ENCODE peak calls at places on chromosome 2, in seven cellular contexts. C, A, J, Y, H, V and G are unnamed samples.

GRCh38 chr2:238692562-238692961 is 155.3 kb upstream of the TWIST2 start:
- DNase-seq in C (no peak), V (no peak), A (no peak), J (no peak), Y (no peak), H (no peak), G (no peak)

GRCh38 chr2:85920810-85921545 is 32.2 kb upstream of the ST3GAL5 start:
- DNase-seq in A (no peak), V (no peak), C (peak; percentile 41), Y (no peak), J (no peak), H (no peak), G (no peak)

GRCh38 chr2:105744909-105745853 is at the start of gene NCK2:
- DNase-seq in H (no peak), C (peak; percentile 29), J (peak; percentile 61), A (peak; percentile 60), Y (peak; percentile 50), V (peak; percentile 34), G (peak; percentile 62)

GRCh38 chr2:54038835-54039234 is 68.0 kb upstream of the PSME4 start:
- DNase-seq in J (no peak), H (no peak), V (no peak), A (no peak), C (no peak), Y (no peak), G (no peak)

GRCh38 chr2:237865623-237866041 is 6.2 kb downstream of the RAMP1 start:
- DNase-seq in C (no peak), V (no peak), H (no peak), J (no peak), A (no peak), Y (no peak), G (no peak)

GRCh38 chr2:33240178-33240577 is 236.3 kb upstream of the RASGRP3 start:
- DNase-seq in J (no peak), Y (no peak), V (peak; percentile 72), C (no peak), H (no peak), A (no peak), G (no peak)

GRCh38 chr2:1781291-1782080 is 37.2 kb upstream of the PXDN start:
- DNase-seq in J (no peak), C (no peak), H (no peak), A (no peak), V (no peak), Y (no peak), G (no peak)

GRCh38 chr2:231395188-231396057 is at the start of gene B3GNT7:
- DNase-seq in C (no peak), J (peak; percentile 88), Y (peak; percentile 75), H (no peak), A (peak; percentile 60), V (no peak), G (peak; percentile 47)

GRCh38 chr2:241035818-241036396 is 37.5 kb downstream of the SNED1 start:
- DNase-seq in A (peak; percentile 71), H (no peak), Y (no peak), V (no peak), J (peak; percentile 70), C (no peak), G (no peak)

GRCh38 chr2:163401481-163401880 is 334.3 kb downstream of the FIGN start:
- DNase-seq in J (no peak), C (peak; percentile 15), A (no peak), V (peak; percentile 64), Y (no peak), H (peak; percentile 2), G (no peak)

GRCh38 chr2:29223257-29223656 is 108.0 kb downstream of the CLIP4 start:
- DNase-seq in Y (no peak), H (no peak), A (no peak), V (no peak), J (no peak), C (no peak), G (no peak)

GRCh38 chr2:234861841-234862735 is 89.7 kb upstream of the SH3BP4 start:
- DNase-seq in V (no peak), H (no peak), A (no peak), J (no peak), Y (no peak), C (peak; percentile 9), G (no peak)

GRCh38 chr2:232653441-232653840 is 20.0 kb downstream of the EFHD1 start:
- DNase-seq in C (no peak), J (no peak), V (no peak), Y (no peak), A (no peak), H (no peak), G (no peak)

GRCh38 chr2:51695531-51695930 is 663.6 kb upstream of the NRXN1 start:
- DNase-seq in A (no peak), C (peak; percentile 12), J (no peak), V (peak; percentile 22), H (peak; percentile 23), Y (no peak), G (no peak)

GRCh38 chr2:170321526-170321925 is 143.6 kb downstream of the MYO3B start:
- DNase-seq in A (no peak), C (no peak), J (no peak), H (no peak), V (no peak), Y (no peak), G (no peak)

GRCh38 chr2:48248251-48248933 is 281.6 kb upstream of the STON1 start:
- DNase-seq in J (peak; percentile 25), A (no peak), V (peak; percentile 93), Y (peak; percentile 19), H (peak; percentile 60), C (peak; percentile 91), G (no peak)

GRCh38 chr2:85804583-85804982 is 50.8 kb downstream of the ATOH8 start:
- DNase-seq in A (peak; percentile 66), J (peak; percentile 50), Y (no peak), C (peak; percentile 17), V (no peak), H (no peak), G (no peak)

GRCh38 chr2:195657634-195658540 is 861 bp downstream of the SLC39A10 start:
- DNase-seq in J (peak; percentile 52), H (peak; percentile 61), Y (peak; percentile 73), V (peak; percentile 92), A (peak; percentile 34), C (peak; percentile 83), G (peak; percentile 62)

GRCh38 chr2:157420771-157421323 is 23.0 kb downstream of the CYTIP start:
- DNase-seq in H (no peak), V (peak; percentile 49), J (no peak), Y (no peak), C (peak; percentile 30), A (no peak), G (no peak)